ENCODE peak calls at places on chromosomes 1 and 21, in four cellular contexts. W, C, O and S are unnamed samples. For H3K4me1, the result is how much of the 10 kb centered on the place peaks cover.

GRCh38 chr1:184827600-184828368 is 73.1 kb upstream of the EDEM3 start:
- DNase-seq in C (no peak), O (no peak), W (no peak), S (no peak)

GRCh38 chr1:30955448-30956015 is 47.0 kb upstream of the SDC3 start:
- DNase-seq in W (no peak), C (no peak), O (no peak), S (no peak)

GRCh38 chr1:183470961-183471747 is 1.1 kb upstream of the SMG7 start:
- DNase-seq in W (peak), O (peak), C (peak), S (peak)

GRCh38 chr1:17119744-17120482 is 662 bp upstream of the PADI2 start:
- DNase-seq in W (no peak), O (peak), C (peak), S (no peak)

GRCh38 chr1:24914226-24915069 is 15.6 kb downstream of the RUNX3 start:
- DNase-seq in O (no peak), C (no peak), W (no peak), S (no peak)

GRCh38 chr1:113109908-113110554 is 37.0 kb downstream of the LRIG2 start:
- DNase-seq in O (no peak), W (peak), C (no peak), S (no peak)

GRCh38 chr1:33736496-33736895 is 127.4 kb upstream of the HMGB4 start:
- DNase-seq in C (no peak), O (no peak), W (no peak), S (no peak)

GRCh38 chr1:216887032-216887431 is 163.8 kb upstream of the ESRRG start:
- DNase-seq in O (no peak), C (no peak), W (no peak), S (no peak)

GRCh38 chr1:214101828-214102227 is 114.1 kb downstream of the PROX1 start:
- DNase-seq in W (no peak), O (no peak), C (no peak), S (no peak)

GRCh38 chr21:41894511-41894910 is 15.4 kb upstream of the PRDM15 start:
- DNase-seq in O (no peak), W (no peak), C (no peak), S (no peak)

GRCh38 chr1:153775432-153776311 is 465 bp downstream of the SLC27A3 start:
- DNase-seq in W (peak), O (peak), C (peak), S (peak)

GRCh38 chr1:116738673-116739370 is 15.4 kb upstream of the CD2 start:
- DNase-seq in O (no peak), C (peak), W (no peak), S (peak)

GRCh38 chr21:31363720-31364119 is 19.7 kb upstream of the TIAM1 start:
- DNase-seq in O (no peak), C (no peak), W (no peak), S (peak)

GRCh38 chr1:165397945-165398344 is 41.4 kb upstream of the LMX1A start:
- DNase-seq in C (no peak), W (no peak), O (no peak), S (peak)

DNA sequence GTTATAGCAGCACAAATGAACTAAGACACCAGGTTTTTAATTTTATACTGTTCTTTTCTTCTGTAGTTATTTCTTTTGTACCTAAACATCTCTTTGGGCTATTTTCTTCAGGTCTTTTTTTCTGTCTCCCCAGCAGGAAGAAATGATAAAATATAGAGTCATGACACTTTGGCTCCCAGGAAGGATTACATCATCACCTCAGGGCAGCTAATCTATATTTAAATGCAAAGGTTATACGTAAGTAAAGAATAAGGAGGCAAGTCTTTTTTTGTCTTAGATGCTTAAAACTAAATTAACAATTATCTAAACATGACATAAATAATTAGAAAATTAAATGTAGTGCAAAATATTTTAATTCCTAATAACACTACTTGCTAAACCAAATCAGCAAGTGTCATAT is 57.0 kb downstream of the WARS2 start:
- DNase-seq in W (no peak), O (no peak), C (no peak), S (no peak)
- H3K4me1 ChIP-seq in W (under half), O (under half), C (under half), S (under half)

GRCh38 chr1:9402717-9403116 is 110.0 kb downstream of the SPSB1 start:
- DNase-seq in W (no peak), C (no peak), O (no peak), S (no peak)
- H3K27ac ChIP-seq in W (no peak), C (no peak), O (no peak), S (no peak)

GRCh38 chr1:85198864-85199263 is 2.0 kb downstream of the SYDE2 start:
- DNase-seq in O (no peak), C (no peak), W (no peak), S (no peak)
- H3K4me3 ChIP-seq in O (peak), C (no peak), W (peak), S (no peak)

GRCh38 chr1:203648281-203648680 is 21.6 kb downstream of the ATP2B4 start:
- DNase-seq in O (no peak), W (no peak), C (no peak), S (no peak)
- H3K4me1 ChIP-seq in O (half or more), W (half or more), C (under half), S (half or more)

DNA sequence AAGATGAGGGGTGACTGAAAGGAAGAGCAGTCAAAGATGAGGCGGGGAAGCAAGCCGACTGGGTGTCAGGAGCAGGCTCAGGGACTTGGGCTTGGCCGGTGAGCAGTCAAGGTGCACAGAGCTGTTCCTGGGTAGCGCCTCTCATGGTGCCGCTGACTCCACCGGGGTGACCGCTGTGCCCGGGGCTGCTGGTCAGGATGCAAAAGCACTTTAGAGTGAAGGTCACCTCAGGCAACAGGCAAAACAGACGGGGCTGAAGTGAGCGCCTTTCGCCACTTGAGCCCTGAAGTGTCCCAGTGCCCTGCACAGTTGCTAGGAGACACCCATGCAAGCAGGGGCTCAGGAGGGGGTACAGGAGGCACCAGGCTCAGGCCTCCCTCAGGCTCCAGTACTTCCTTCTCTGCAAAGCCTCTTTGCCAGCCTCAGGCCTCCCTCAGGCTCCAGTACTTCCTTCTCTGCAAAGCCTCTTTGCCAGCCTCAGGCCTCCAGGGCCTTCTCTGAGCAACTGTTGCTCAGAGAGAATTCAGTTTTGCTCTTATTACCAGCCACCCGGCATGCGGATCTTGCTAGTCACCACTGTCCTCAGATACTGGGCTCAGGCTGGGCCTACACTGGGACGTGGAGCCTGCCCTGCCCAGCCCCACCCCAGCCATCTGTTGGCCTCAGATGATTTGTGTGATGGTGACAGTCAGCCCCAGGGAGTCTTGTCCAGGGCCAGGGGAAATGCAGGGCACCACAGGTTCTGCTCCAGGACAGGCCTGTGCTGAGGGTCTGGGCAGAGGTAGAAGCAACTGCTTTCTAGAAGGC is 99.7 kb upstream of the IRF2BP2 start:
- DNase-seq in C (no peak), O (peak), W (peak), S (no peak)
- H3K27ac ChIP-seq in C (no peak), O (peak), W (peak), S (no peak)

GRCh38 chr1:197915797-197916686 is 1.1 kb upstream of the LHX9 start:
- DNase-seq in C (no peak), O (peak), W (peak), S (no peak)
- H3K4me3 ChIP-seq in C (no peak), O (peak), W (peak), S (peak)

DNA sequence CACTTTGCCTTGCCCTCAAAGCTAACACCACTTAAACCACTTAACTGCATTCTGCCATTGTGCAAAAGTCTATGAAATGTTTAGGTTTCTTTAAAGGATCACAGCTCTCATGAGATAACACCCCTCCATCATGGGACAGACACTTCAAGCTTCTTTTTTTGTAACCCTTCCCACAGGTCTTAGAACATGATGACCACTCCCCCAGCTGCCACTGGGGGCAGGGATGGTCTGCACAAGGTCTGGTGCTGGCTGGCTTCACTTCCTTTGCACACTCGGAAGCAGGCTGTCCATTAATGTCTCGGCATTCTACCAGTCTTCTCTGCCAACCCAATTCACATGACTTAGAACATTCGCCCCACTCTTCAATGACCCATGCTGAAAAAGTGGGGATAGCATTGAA is 7.7 kb downstream of the ADAMTS1 start:
- DNase-seq in W (no peak), O (no peak), C (no peak), S (no peak)
- H3K4me1 ChIP-seq in W (under half), O (under half), C (under half), S (under half)

GRCh38 chr1:226443439-226443838 is 35.5 kb upstream of the PARP1 start:
- DNase-seq in O (no peak), W (peak), C (no peak), S (no peak)

GRCh38 chr1:226444901-226445300 is 37.0 kb upstream of the PARP1 start:
- DNase-seq in O (no peak), W (no peak), C (peak), S (peak)

GRCh38 chr1:226449823-226450222 is 41.9 kb upstream of the PARP1 start:
- DNase-seq in O (no peak), W (no peak), C (no peak), S (no peak)

GRCh38 chr1:226446058-226446457 is 38.2 kb upstream of the PARP1 start:
- DNase-seq in O (no peak), W (no peak), C (no peak), S (no peak)

GRCh38 chr1:226447932-226448670 is 40.2 kb upstream of the PARP1 start:
- DNase-seq in W (no peak), C (no peak), O (no peak), S (no peak)
- H3K27ac ChIP-seq in W (no peak), C (no peak), O (no peak), S (no peak)